ENCODE peak calls at places on chromosomes 6 and 20, in six cellular contexts. One of them, this sample, is unnamed.

GRCh38 chr20:63697868-63698545 is 1.6 kb downstream of the TNFRSF6B start:
- DNase-seq in cardiac muscle cell: no peak
- DNase-seq in colonic mucosa: no peak
- DNase-seq in upper lobe of right lung: no peak
- DNase-seq in testis: no peak
- DNase-seq in naive thymus-derived CD4-positive, alpha-beta T cell: no peak
- DNase-seq in this sample: peak; percentile 77

GRCh38 chr20:54099894-54100293 is 29.5 kb upstream of the BCAS1 start:
- DNase-seq in upper lobe of right lung: no peak
- DNase-seq in naive thymus-derived CD4-positive, alpha-beta T cell: no peak
- DNase-seq in colonic mucosa: no peak
- DNase-seq in testis: no peak
- DNase-seq in cardiac muscle cell: no peak
- DNase-seq in this sample: no peak

GRCh38 chr6:141561154-141561553 is 571.6 kb upstream of the GJE1 start:
- DNase-seq in testis: no peak
- DNase-seq in naive thymus-derived CD4-positive, alpha-beta T cell: no peak
- DNase-seq in cardiac muscle cell: no peak
- DNase-seq in colonic mucosa: no peak
- DNase-seq in upper lobe of right lung: no peak
- DNase-seq in this sample: no peak

GRCh38 chr6:46652232-46652602 is 401 bp downstream of the CYP39A1 start:
- DNase-seq in colonic mucosa: no peak
- DNase-seq in naive thymus-derived CD4-positive, alpha-beta T cell: no peak
- DNase-seq in testis: no peak
- DNase-seq in cardiac muscle cell: no peak
- DNase-seq in upper lobe of right lung: no peak
- DNase-seq in this sample: no peak

GRCh38 chr6:146890644-146891434 is 292.1 kb downstream of the ADGB start:
- DNase-seq in naive thymus-derived CD4-positive, alpha-beta T cell: no peak
- DNase-seq in cardiac muscle cell: no peak
- DNase-seq in upper lobe of right lung: no peak
- DNase-seq in testis: no peak
- DNase-seq in colonic mucosa: no peak
- DNase-seq in this sample: no peak

GRCh38 chr6:157763129-157763893 is 59.7 kb upstream of the SNX9 start:
- DNase-seq in upper lobe of right lung: peak; percentile 93
- DNase-seq in cardiac muscle cell: peak; percentile 68
- DNase-seq in testis: peak; percentile 23
- DNase-seq in colonic mucosa: peak; percentile 99
- DNase-seq in naive thymus-derived CD4-positive, alpha-beta T cell: no peak
- DNase-seq in this sample: peak; percentile 91

GRCh38 chr20:62914970-62915457 is 11.3 kb downstream of the DIDO1 start:
- DNase-seq in upper lobe of right lung: no peak
- DNase-seq in naive thymus-derived CD4-positive, alpha-beta T cell: no peak
- DNase-seq in colonic mucosa: no peak
- DNase-seq in testis: peak; percentile 52
- DNase-seq in cardiac muscle cell: peak; percentile 64
- DNase-seq in this sample: peak; percentile 88

GRCh38 chr6:105204768-105205167 is 25.0 kb upstream of the POPDC3 start:
- DNase-seq in cardiac muscle cell: no peak
- DNase-seq in colonic mucosa: no peak
- DNase-seq in testis: no peak
- DNase-seq in naive thymus-derived CD4-positive, alpha-beta T cell: no peak
- DNase-seq in upper lobe of right lung: no peak
- DNase-seq in this sample: no peak

GRCh38 chr6:72911463-72912153 is 289.7 kb downstream of the KCNQ5 start:
- DNase-seq in cardiac muscle cell: peak; percentile 80
- DNase-seq in testis: no peak
- DNase-seq in naive thymus-derived CD4-positive, alpha-beta T cell: no peak
- DNase-seq in upper lobe of right lung: no peak
- DNase-seq in colonic mucosa: no peak
- DNase-seq in this sample: no peak

GRCh38 chr6:128271527-128271926 is 248.9 kb downstream of the PTPRK start:
- DNase-seq in naive thymus-derived CD4-positive, alpha-beta T cell: no peak
- DNase-seq in colonic mucosa: no peak
- DNase-seq in testis: no peak
- DNase-seq in upper lobe of right lung: no peak
- DNase-seq in cardiac muscle cell: peak; percentile 35
- DNase-seq in this sample: no peak

GRCh38 chr20:20362774-20363435 is 5.0 kb upstream of the INSM1 start:
- DNase-seq in cardiac muscle cell: no peak
- DNase-seq in naive thymus-derived CD4-positive, alpha-beta T cell: no peak
- DNase-seq in testis: no peak
- DNase-seq in upper lobe of right lung: no peak
- DNase-seq in colonic mucosa: no peak
- DNase-seq in this sample: peak; percentile 62

GRCh38 chr20:57133926-57134650 is 132.4 kb downstream of the BMP7 start:
- DNase-seq in upper lobe of right lung: no peak
- DNase-seq in colonic mucosa: no peak
- DNase-seq in cardiac muscle cell: no peak
- DNase-seq in naive thymus-derived CD4-positive, alpha-beta T cell: no peak
- DNase-seq in testis: no peak
- DNase-seq in this sample: no peak

GRCh38 chr6:6826961-6827360 is 238.4 kb downstream of the LY86 start:
- DNase-seq in colonic mucosa: no peak
- DNase-seq in cardiac muscle cell: no peak
- DNase-seq in upper lobe of right lung: no peak
- DNase-seq in testis: no peak
- DNase-seq in naive thymus-derived CD4-positive, alpha-beta T cell: no peak
- DNase-seq in this sample: no peak

GRCh38 chr6:16759646-16760535 is 1.4 kb downstream of the ATXN1 start:
- DNase-seq in naive thymus-derived CD4-positive, alpha-beta T cell: peak; percentile 52
- DNase-seq in cardiac muscle cell: peak; percentile 97
- DNase-seq in upper lobe of right lung: peak; percentile 95
- DNase-seq in testis: peak; percentile 90
- DNase-seq in colonic mucosa: peak; percentile 92
- DNase-seq in this sample: peak; percentile 85

GRCh38 chr20:45340236-45340847 is 7.9 kb downstream of the SDC4 start:
- DNase-seq in testis: no peak
- DNase-seq in colonic mucosa: no peak
- DNase-seq in naive thymus-derived CD4-positive, alpha-beta T cell: no peak
- DNase-seq in upper lobe of right lung: no peak
- DNase-seq in cardiac muscle cell: no peak
- DNase-seq in this sample: no peak

GRCh38 chr20:11799131-11799800 is 118.4 kb upstream of the BTBD3 start:
- DNase-seq in naive thymus-derived CD4-positive, alpha-beta T cell: no peak
- DNase-seq in testis: no peak
- DNase-seq in cardiac muscle cell: no peak
- DNase-seq in upper lobe of right lung: no peak
- DNase-seq in colonic mucosa: no peak
- DNase-seq in this sample: no peak

GRCh38 chr6:63347599-63347998 is 27.8 kb upstream of the LGSN start:
- DNase-seq in testis: no peak
- DNase-seq in naive thymus-derived CD4-positive, alpha-beta T cell: no peak
- DNase-seq in cardiac muscle cell: peak; percentile 69
- DNase-seq in colonic mucosa: no peak
- DNase-seq in upper lobe of right lung: no peak
- DNase-seq in this sample: no peak

GRCh38 chr20:2006452-2007381 is 12.9 kb upstream of the PDYN start:
- DNase-seq in upper lobe of right lung: no peak
- DNase-seq in cardiac muscle cell: peak; percentile 79
- DNase-seq in naive thymus-derived CD4-positive, alpha-beta T cell: no peak
- DNase-seq in testis: peak; percentile 56
- DNase-seq in colonic mucosa: no peak
- DNase-seq in this sample: peak; percentile 67

GRCh38 chr6:42629845-42630244 is 66.0 kb downstream of the UBR2 start:
- DNase-seq in naive thymus-derived CD4-positive, alpha-beta T cell: no peak
- DNase-seq in cardiac muscle cell: no peak
- DNase-seq in colonic mucosa: no peak
- DNase-seq in upper lobe of right lung: no peak
- DNase-seq in testis: no peak
- DNase-seq in this sample: no peak

GRCh38 chr6:139282684-139283083 is 9.1 kb downstream of the TXLNB start:
- DNase-seq in testis: no peak
- DNase-seq in cardiac muscle cell: no peak
- DNase-seq in colonic mucosa: no peak
- DNase-seq in naive thymus-derived CD4-positive, alpha-beta T cell: no peak
- DNase-seq in upper lobe of right lung: no peak
- DNase-seq in this sample: no peak

GRCh38 chr6:105135907-105136432 is 43.8 kb downstream of the POPDC3 start:
- DNase-seq in testis: no peak
- DNase-seq in colonic mucosa: no peak
- DNase-seq in cardiac muscle cell: peak; percentile 35
- DNase-seq in upper lobe of right lung: no peak
- DNase-seq in naive thymus-derived CD4-positive, alpha-beta T cell: no peak
- DNase-seq in this sample: peak; percentile 69

GRCh38 chr6:30847421-30847970 is 36.8 kb upstream of the DDR1 start:
- DNase-seq in upper lobe of right lung: peak; percentile 75
- DNase-seq in naive thymus-derived CD4-positive, alpha-beta T cell: no peak
- DNase-seq in cardiac muscle cell: no peak
- DNase-seq in colonic mucosa: no peak
- DNase-seq in testis: no peak
- DNase-seq in this sample: no peak

GRCh38 chr6:33904050-33904827 is 100.4 kb upstream of the MLN start:
- DNase-seq in testis: no peak
- DNase-seq in colonic mucosa: peak; percentile 50
- DNase-seq in cardiac muscle cell: no peak
- DNase-seq in upper lobe of right lung: peak; percentile 63
- DNase-seq in naive thymus-derived CD4-positive, alpha-beta T cell: peak; percentile 36
- DNase-seq in this sample: no peak

GRCh38 chr6:34056301-34056700 is 89.6 kb downstream of the GRM4 start:
- DNase-seq in naive thymus-derived CD4-positive, alpha-beta T cell: no peak
- DNase-seq in upper lobe of right lung: peak; percentile 85
- DNase-seq in cardiac muscle cell: peak; percentile 89
- DNase-seq in colonic mucosa: peak; percentile 87
- DNase-seq in testis: peak; percentile 60
- DNase-seq in this sample: peak; percentile 98

GRCh38 chr20:10714236-10714975 is 40.6 kb upstream of the JAG1 start:
- DNase-seq in naive thymus-derived CD4-positive, alpha-beta T cell: no peak
- DNase-seq in colonic mucosa: no peak
- DNase-seq in testis: no peak
- DNase-seq in cardiac muscle cell: no peak
- DNase-seq in upper lobe of right lung: no peak
- DNase-seq in this sample: no peak

GRCh38 chr6:56957856-56958255 is 2.9 kb downstream of the BEND6 start:
- DNase-seq in colonic mucosa: no peak
- DNase-seq in upper lobe of right lung: no peak
- DNase-seq in cardiac muscle cell: no peak
- DNase-seq in naive thymus-derived CD4-positive, alpha-beta T cell: no peak
- DNase-seq in testis: no peak
- DNase-seq in this sample: no peak

DNA sequence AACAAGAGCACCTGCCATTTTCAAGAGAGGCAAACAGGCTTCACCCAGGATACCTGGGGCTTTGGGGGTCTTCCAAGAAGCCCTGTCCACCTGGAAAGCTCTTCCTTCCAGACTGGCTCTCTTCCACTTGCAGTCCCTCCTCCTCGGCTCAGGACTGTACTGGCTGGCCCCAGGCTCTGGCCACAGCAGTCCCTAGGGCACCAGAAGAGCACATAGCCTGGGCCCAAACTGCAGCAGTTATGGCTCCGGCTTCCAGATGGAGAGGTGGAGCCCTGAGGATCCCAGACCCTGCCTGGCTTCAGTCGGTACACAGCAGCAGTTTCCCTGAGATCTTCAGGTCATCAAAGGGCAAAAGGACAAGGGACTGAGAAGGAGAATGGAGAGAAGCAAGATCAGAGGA is 1.6 kb upstream of the SLC35B2 start:
- DNase-seq in colonic mucosa: no peak
- DNase-seq in naive thymus-derived CD4-positive, alpha-beta T cell: no peak
- DNase-seq in testis: no peak
- DNase-seq in cardiac muscle cell: no peak
- DNase-seq in upper lobe of right lung: peak; percentile 28
- DNase-seq in this sample: no peak
- H3K36me3 ChIP-seq in colonic mucosa: peaks cover 17% of the 10 kb centered on the region
- H3K36me3 ChIP-seq in naive thymus-derived CD4-positive, alpha-beta T cell: peaks cover 41% of the 10 kb centered on the region
- H3K36me3 ChIP-seq in testis: no peaks in the 10 kb centered on the region
- H3K36me3 ChIP-seq in cardiac muscle cell: peaks cover 19% of the 10 kb centered on the region
- H3K36me3 ChIP-seq in upper lobe of right lung: peaks cover 23% of the 10 kb centered on the region
- H3K36me3 ChIP-seq in this sample: peaks cover 21% of the 10 kb centered on the region

GRCh38 chr6:26301638-26302037 is 63.4 kb upstream of the BTN3A2 start:
- DNase-seq in testis: no peak
- DNase-seq in upper lobe of right lung: no peak
- DNase-seq in cardiac muscle cell: no peak
- DNase-seq in colonic mucosa: no peak
- DNase-seq in naive thymus-derived CD4-positive, alpha-beta T cell: no peak
- DNase-seq in this sample: no peak
- H3K27me3 ChIP-seq in testis: no peaks in the 10 kb centered on the region
- H3K27me3 ChIP-seq in upper lobe of right lung: peaks cover 8% of the 10 kb centered on the region
- H3K27me3 ChIP-seq in cardiac muscle cell: no peaks in the 10 kb centered on the region
- H3K27me3 ChIP-seq in colonic mucosa: no peaks in the 10 kb centered on the region
- H3K27me3 ChIP-seq in naive thymus-derived CD4-positive, alpha-beta T cell: no peaks in the 10 kb centered on the region
- H3K27me3 ChIP-seq in this sample: no peaks in the 10 kb centered on the region

GRCh38 chr20:13222319-13222716 is 1.2 kb downstream of the ISM1 start:
- DNase-seq in upper lobe of right lung: no peak
- DNase-seq in naive thymus-derived CD4-positive, alpha-beta T cell: no peak
- DNase-seq in cardiac muscle cell: no peak
- DNase-seq in testis: no peak
- DNase-seq in colonic mucosa: no peak
- DNase-seq in this sample: peak; percentile 49
- H3K4me3 ChIP-seq in upper lobe of right lung: peak overlapping the region; percentile 53
- H3K4me3 ChIP-seq in naive thymus-derived CD4-positive, alpha-beta T cell: peak overlapping the region; percentile 39
- H3K4me3 ChIP-seq in cardiac muscle cell: no peak overlapping the region
- H3K4me3 ChIP-seq in testis: peak overlapping the region; percentile 43
- H3K4me3 ChIP-seq in colonic mucosa: peak overlapping the region; percentile 32
- H3K4me3 ChIP-seq in this sample: peak overlapping the region; percentile 59

GRCh38 chr20:49256261-49256660 is 21.6 kb downstream of the ZNFX1 start:
- DNase-seq in colonic mucosa: no peak
- DNase-seq in upper lobe of right lung: no peak
- DNase-seq in cardiac muscle cell: no peak
- DNase-seq in testis: no peak
- DNase-seq in naive thymus-derived CD4-positive, alpha-beta T cell: no peak
- DNase-seq in this sample: no peak

GRCh38 chr20:49259799-49260198 is 18.1 kb downstream of the ZNFX1 start:
- DNase-seq in naive thymus-derived CD4-positive, alpha-beta T cell: no peak
- DNase-seq in upper lobe of right lung: no peak
- DNase-seq in cardiac muscle cell: no peak
- DNase-seq in testis: no peak
- DNase-seq in colonic mucosa: no peak
- DNase-seq in this sample: no peak

GRCh38 chr20:49261173-49261572 is 16.7 kb downstream of the ZNFX1 start:
- DNase-seq in colonic mucosa: no peak
- DNase-seq in upper lobe of right lung: no peak
- DNase-seq in cardiac muscle cell: no peak
- DNase-seq in testis: no peak
- DNase-seq in naive thymus-derived CD4-positive, alpha-beta T cell: no peak
- DNase-seq in this sample: no peak

GRCh38 chr20:49260218-49260617 is 17.6 kb downstream of the ZNFX1 start:
- DNase-seq in naive thymus-derived CD4-positive, alpha-beta T cell: no peak
- DNase-seq in colonic mucosa: no peak
- DNase-seq in upper lobe of right lung: no peak
- DNase-seq in cardiac muscle cell: no peak
- DNase-seq in testis: no peak
- DNase-seq in this sample: no peak

DNA sequence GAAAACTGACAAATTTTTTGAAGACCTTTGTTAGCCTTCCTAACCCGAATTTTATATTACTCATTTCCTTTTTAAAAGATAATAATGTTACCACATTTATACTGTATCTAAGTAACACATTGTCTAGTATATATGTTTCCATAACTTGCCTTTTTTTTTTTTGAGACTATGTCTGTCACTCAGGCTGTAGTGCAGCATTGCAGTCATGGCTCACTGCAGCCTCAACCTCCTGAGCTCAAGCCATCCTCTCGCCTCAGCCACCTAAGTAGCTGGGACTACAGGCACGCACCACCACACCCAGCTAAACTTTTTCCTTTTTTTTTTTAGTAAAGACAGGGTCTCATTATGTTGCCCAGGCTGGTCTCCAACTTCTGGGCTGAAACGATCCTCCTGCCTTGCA is 18.6 kb downstream of the ZNFX1 start:
- DNase-seq in upper lobe of right lung: no peak
- DNase-seq in colonic mucosa: no peak
- DNase-seq in testis: no peak
- DNase-seq in naive thymus-derived CD4-positive, alpha-beta T cell: no peak
- DNase-seq in cardiac muscle cell: no peak
- DNase-seq in this sample: no peak
- H3K36me3 ChIP-seq in upper lobe of right lung: peaks cover 100% of the 10 kb centered on the region
- H3K36me3 ChIP-seq in colonic mucosa: peaks cover 20% of the 10 kb centered on the region
- H3K36me3 ChIP-seq in testis: no peaks in the 10 kb centered on the region
- H3K36me3 ChIP-seq in naive thymus-derived CD4-positive, alpha-beta T cell: peaks cover 93% of the 10 kb centered on the region
- H3K36me3 ChIP-seq in cardiac muscle cell: peaks cover 49% of the 10 kb centered on the region
- H3K36me3 ChIP-seq in this sample: peaks cover 29% of the 10 kb centered on the region